ENCODE peak calls at places on chromosomes 16 and 17, in four cellular contexts. Q is activated T-cell treated with anti-CD3 and anti-CD28 coated beads, Interleukin-2, amount 50 U/mL, for 72 hours; I is suprapubic skin; F is dorsolateral prefrontal cortex. D is an unnamed sample.

GRCh38 chr17:7292729-7293128 is 1.7 kb downstream of the YBX2 start:
- DNase-seq in F (no peak), I (no peak), Q (no peak), D (no peak)

GRCh38 chr16:65038125-65038524 is 83.7 kb downstream of the CDH11 start:
- DNase-seq in Q (no peak), F (no peak), I (no peak), D (no peak)

GRCh38 chr17:44971776-44972483 is 3.8 kb upstream of the C1QL1 start:
- DNase-seq in I (no peak), Q (peak), F (peak), D (no peak)

GRCh38 chr16:19377864-19378263 is 39.8 kb upstream of the TMC5 start:
- DNase-seq in F (no peak), Q (no peak), I (no peak), D (no peak)

GRCh38 chr17:7284911-7285310 is 3.4 kb downstream of the SLC2A4 start:
- DNase-seq in Q (no peak), I (no peak), F (no peak), D (no peak)

GRCh38 chr17:57471941-57472368 is 215.6 kb downstream of the MSI2 start:
- DNase-seq in I (no peak), Q (no peak), F (no peak), D (no peak)

GRCh38 chr17:29844339-29845048 is 85.5 kb downstream of the SSH2 start:
- DNase-seq in Q (no peak), I (no peak), F (no peak), D (no peak)

GRCh38 chr16:53821487-53821886 is 117.5 kb downstream of the FTO start:
- DNase-seq in I (no peak), F (no peak), Q (peak), D (no peak)

GRCh38 chr16:24609740-24610420 is 70.5 kb downstream of the RBBP6 start:
- DNase-seq in I (peak), Q (peak), F (peak), D (peak)

GRCh38 chr17:31167111-31167510 is 72.3 kb downstream of the NF1 start:
- DNase-seq in Q (no peak), I (no peak), F (no peak), D (no peak)

GRCh38 chr17:82060614-82061013 is 5.0 kb downstream of the DUS1L start:
- DNase-seq in F (no peak), Q (no peak), I (no peak), D (no peak)

GRCh38 chr17:7146115-7146514 is 31.5 kb upstream of the ASGR2 start:
- DNase-seq in Q (no peak), F (no peak), I (no peak), D (no peak)

GRCh38 chr17:80761421-80761871 is 216.8 kb downstream of the RPTOR start:
- DNase-seq in F (no peak), Q (peak), I (no peak), D (no peak)

GRCh38 chr17:14301761-14302401 is 1.0 kb downstream of the HS3ST3B1 start:
- DNase-seq in I (peak), Q (peak), F (no peak), D (no peak)

GRCh38 chr17:8674344-8675305 is 44.1 kb upstream of the MYH10 start:
- DNase-seq in Q (no peak), I (no peak), F (no peak), D (no peak)

GRCh38 chr17:69779378-69780214 is 295.4 kb upstream of the KCNJ16 start:
- DNase-seq in I (no peak), Q (no peak), F (no peak), D (no peak)

GRCh38 chr16:88306411-88306810 is 76.3 kb upstream of the ZNF469 start:
- DNase-seq in I (no peak), F (no peak), Q (no peak), D (no peak)

GRCh38 chr17:76670020-76670707 is 26.6 kb upstream of the ST6GALNAC1 start:
- DNase-seq in Q (no peak), I (no peak), F (no peak), D (no peak)

GRCh38 chr16:2088759-2089358 is 41.1 kb downstream of the TSC2 start:
- DNase-seq in F (no peak), Q (no peak), I (no peak), D (no peak)

GRCh38 chr16:71283612-71284011 is 5.6 kb downstream of the CMTR2 start:
- DNase-seq in Q (no peak), I (no peak), F (no peak), D (no peak)

GRCh38 chr17:57050303-57050702 is 34.7 kb upstream of the AKAP1 start:
- DNase-seq in F (no peak), Q (no peak), I (no peak), D (no peak)

GRCh38 chr16:31350275-31351005 is 4.5 kb upstream of the ITGAX start:
- DNase-seq in F (no peak), I (no peak), Q (peak), D (no peak)

GRCh38 chr16:68069511-68070248 is 15.5 kb upstream of the NFATC3 start:
- DNase-seq in Q (peak), I (no peak), F (no peak), D (no peak)

GRCh38 chr16:62644030-62644812 is 608.0 kb upstream of the CDH8 start:
- DNase-seq in F (no peak), I (no peak), Q (no peak), D (no peak)

GRCh38 chr16:57610611-57611010 is 17.8 kb upstream of the ADGRG1 start:
- DNase-seq in F (peak), Q (no peak), I (no peak), D (no peak)

GRCh38 chr17:33438136-33438535 is 145.0 kb upstream of the ASIC2 start:
- DNase-seq in I (no peak), F (no peak), Q (no peak), D (no peak)

GRCh38 chr17:12041316-12041715 is 20.6 kb downstream of the MAP2K4 start:
- DNase-seq in Q (peak), I (no peak), F (no peak), D (no peak)

GRCh38 chr17:69575346-69575761 is 160.9 kb downstream of the MAP2K6 start:
- DNase-seq in Q (no peak), F (no peak), I (no peak), D (no peak)

GRCh38 chr17:14268264-14268663 is 31.6 kb upstream of the CDRT15 start:
- DNase-seq in Q (no peak), F (no peak), I (no peak), D (no peak)

GRCh38 chr17:3963214-3964201 is 729 bp downstream of the ATP2A3 start:
- DNase-seq in Q (peak), F (no peak), I (no peak), D (no peak)

GRCh38 chr16:4601317-4602186 is 13.1 kb downstream of the UBALD1 start:
- DNase-seq in Q (no peak), I (peak), F (no peak), D (no peak)

D was measured in hippocampal formation.